ENCODE peak calls at places on chromosomes 12 and 14, in five cellular contexts. I is left lobe of liver, X is amniotic epithelial cell, B is cerebellar nuclear complex, M is fibroblast of the conjunctiva. Y is an unnamed sample.
A peak's percentile ranks its signal among the peaks of the same experiment; 100 is the strongest.

GRCh38 chr14:53151867-53152626 is 1.1 kb downstream of the DDHD1 start:
- DNase-seq in X (peak; percentile 26), I (peak; percentile 64), B (no peak), M (peak; percentile 24), Y (peak; percentile 76)

GRCh38 chr12:1517007-1517406 is 77.4 kb downstream of the FBXL14 start:
- DNase-seq in M (peak; percentile 79), I (no peak), X (peak; percentile 83), B (no peak), Y (peak; percentile 41)

GRCh38 chr12:68807576-68808387 is at the start of gene MDM2:
- DNase-seq in I (peak; percentile 98), B (no peak), X (peak; percentile 76), M (peak; percentile 89), Y (peak; percentile 95)

GRCh38 chr12:27343255-27344000 is 10.8 kb downstream of the BMAL2 start:
- DNase-seq in M (peak; percentile 38), X (peak; percentile 95), I (no peak), B (no peak), Y (no peak)

GRCh38 chr12:20264608-20265114 is 103.7 kb upstream of the PDE3A start:
- DNase-seq in M (no peak), B (no peak), I (no peak), X (peak; percentile 50), Y (no peak)

GRCh38 chr12:88111074-88111652 is 30.7 kb downstream of the CEP290 start:
- DNase-seq in M (peak; percentile 47), B (no peak), X (peak; percentile 58), I (no peak), Y (no peak)

GRCh38 chr12:42511656-42512055 is 77.9 kb downstream of the PRICKLE1 start:
- DNase-seq in M (no peak), B (no peak), X (no peak), I (no peak), Y (no peak)

GRCh38 chr12:51218607-51219161 is 822 bp upstream of the POU6F1 start:
- DNase-seq in X (peak; percentile 2), M (no peak), I (peak; percentile 63), B (no peak), Y (no peak)

GRCh38 chr12:26240329-26240815 is 45.0 kb downstream of the SSPN start:
- DNase-seq in M (no peak), I (no peak), B (no peak), X (no peak), Y (no peak)

GRCh38 chr12:117538032-117538690 is 176.7 kb upstream of the NOS1 start:
- DNase-seq in I (peak; percentile 12), B (no peak), X (no peak), M (no peak), Y (no peak)

GRCh38 chr14:47422191-47422590 is 253.2 kb downstream of the MDGA2 start:
- DNase-seq in M (no peak), X (no peak), I (no peak), B (no peak), Y (no peak)

GRCh38 chr14:64540208-64541202 is at the start of gene HSPA2:
- DNase-seq in I (peak; percentile 99), M (peak; percentile 99), B (peak; percentile 57), X (peak; percentile 99), Y (peak; percentile 100)

GRCh38 chr12:98253207-98253606 is 262.2 kb upstream of the TMPO start:
- DNase-seq in I (no peak), B (no peak), M (no peak), X (no peak), Y (no peak)

GRCh38 chr12:753401-754237 is 1.2 kb downstream of the WNK1 start:
- DNase-seq in I (peak; percentile 74), B (no peak), X (no peak), M (no peak), Y (peak; percentile 84)

GRCh38 chr12:26317942-26318565 is 122.7 kb downstream of the SSPN start:
- DNase-seq in I (no peak), B (no peak), M (peak; percentile 43), X (peak; percentile 91), Y (no peak)

GRCh38 chr12:3218150-3218845 is 141.1 kb downstream of the TSPAN9 start:
- DNase-seq in M (peak; percentile 59), I (peak; percentile 61), X (peak; percentile 83), B (no peak), Y (peak; percentile 86)

GRCh38 chr12:58034712-58035111 is 93.3 kb downstream of the ATP23 start:
- DNase-seq in I (no peak), X (no peak), B (no peak), M (no peak), Y (no peak)

GRCh38 chr12:92955997-92956663 is 27.0 kb upstream of the EEA1 start:
- DNase-seq in X (peak; percentile 96), M (peak; percentile 69), B (no peak), I (no peak), Y (no peak)

GRCh38 chr14:61662437-61663311 is 32.6 kb upstream of the HIF1A start:
- DNase-seq in B (no peak), I (no peak), M (no peak), X (peak; percentile 91), Y (no peak)

GRCh38 chr12:116317986-116318737 is 40.7 kb upstream of the MED13L start:
- DNase-seq in I (no peak), X (no peak), B (no peak), M (no peak), Y (no peak)

GRCh38 chr14:99945732-99946651 is 119.2 kb upstream of the EVL start:
- DNase-seq in B (no peak), M (no peak), I (peak; percentile 66), X (no peak), Y (no peak)

GRCh38 chr12:130079254-130079653 is 83.0 kb upstream of the FZD10 start:
- DNase-seq in I (no peak), M (no peak), B (no peak), X (no peak), Y (no peak)

GRCh38 chr12:18277196-18277595 is 15.9 kb downstream of the PIK3C2G start:
- DNase-seq in B (no peak), X (no peak), I (no peak), M (no peak), Y (no peak)

GRCh38 chr14:59787045-59787674 is 83.4 kb downstream of the RTN1 start:
- DNase-seq in X (peak; percentile 11), M (no peak), B (no peak), I (no peak), Y (no peak)

GRCh38 chr12:95351745-95352144 is 122.2 kb upstream of the METAP2 start:
- DNase-seq in B (no peak), I (peak; percentile 55), X (no peak), M (no peak), Y (no peak)

GRCh38 chr12:94954029-94954685 is 49.3 kb downstream of the NDUFA12 start:
- DNase-seq in B (no peak), X (peak; percentile 96), I (no peak), M (no peak), Y (no peak)

GRCh38 chr14:68885226-68886108 is 92.6 kb upstream of the ZFP36L1 start:
- DNase-seq in B (no peak), M (no peak), X (no peak), I (no peak), Y (peak; percentile 72)

GRCh38 chr14:102580552-102581110 is 11.8 kb upstream of the RCOR1 start:
- DNase-seq in I (no peak), X (no peak), M (no peak), B (no peak), Y (no peak)